ENCODE peak calls at places on chromosome 4, in seven cellular contexts. E is CD4-positive, alpha-beta T cell; U is tibial nerve; P is epithelial cell of esophagus; H is BJ; I is esophagus squamous epithelium; F is neural progenitor cell. Z is an unnamed sample.

GRCh38 chr4:188971125-188971524 is 831.9 kb downstream of the TRIML1 start:
- DNase-seq in E (no peak), U (no peak), P (peak; percentile 71), H (no peak), I (no peak), F (no peak), Z (no peak)

GRCh38 chr4:41599192-41599786 is 61.3 kb downstream of the LIMCH1 start:
- DNase-seq in E (no peak), U (no peak), P (no peak), H (no peak), I (no peak), F (no peak), Z (no peak)

GRCh38 chr4:145132521-145133098 is 34.5 kb downstream of the ABCE1 start:
- DNase-seq in E (no peak), U (no peak), P (no peak), H (no peak), I (no peak), F (no peak), Z (no peak)

GRCh38 chr4:141724646-141725045 is 88.3 kb downstream of the IL15 start:
- DNase-seq in E (no peak), U (no peak), P (no peak), H (no peak), I (no peak), F (no peak), Z (no peak)

GRCh38 chr4:48546336-48546735 is 56.3 kb downstream of the ZAR1 start:
- DNase-seq in E (no peak), U (peak; percentile 32), P (peak; percentile 24), H (no peak), I (no peak), F (peak; percentile 51), Z (no peak)

GRCh38 chr4:88585908-88586307 is 6.4 kb upstream of the HERC3 start:
- DNase-seq in E (no peak), U (no peak), P (no peak), H (no peak), I (no peak), F (no peak), Z (no peak)

GRCh38 chr4:7630559-7631287 is 196.0 kb upstream of the PSAPL1 start:
- DNase-seq in E (no peak), U (peak; percentile 54), P (peak; percentile 33), H (peak; percentile 47), I (no peak), F (no peak), Z (no peak)

GRCh38 chr4:100907465-100908454 is 389.9 kb upstream of the EMCN start:
- DNase-seq in E (no peak), U (no peak), P (peak; percentile 50), H (no peak), I (no peak), F (no peak), Z (no peak)

DNA sequence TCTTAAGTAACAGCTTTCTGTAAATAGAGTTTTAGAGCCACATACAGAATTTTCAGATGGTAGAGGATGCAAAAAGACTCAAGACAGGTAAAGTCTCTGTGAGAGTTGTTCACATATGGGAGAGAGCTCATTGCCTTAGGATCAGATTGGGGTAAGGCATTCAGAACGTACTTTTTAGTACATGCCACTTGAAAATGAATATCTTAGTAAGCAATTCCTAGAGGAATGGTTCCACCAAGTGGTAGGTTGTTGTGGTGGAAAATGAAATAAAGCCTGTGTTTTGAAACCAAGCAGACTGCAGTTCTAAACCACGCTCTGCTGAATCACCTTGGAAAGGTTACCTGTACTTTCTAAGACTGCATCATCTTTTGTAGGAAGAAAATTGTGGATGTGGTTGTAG is 547.0 kb upstream of the LCORL start:
- DNase-seq in E (no peak), U (no peak), P (peak; percentile 8), H (no peak), I (no peak), F (no peak), Z (no peak)
- TF ChIP-seq CTCF in E (no peak), U (no peak), P (no peak), H (no peak), I (no peak), F (peak; percentile 38), Z (no peak)

GRCh38 chr4:143207555-143207954 is 22.8 kb downstream of the USP38 start:
- DNase-seq in E (no peak), U (no peak), P (peak; percentile 44), H (no peak), I (no peak), F (no peak), Z (no peak)

GRCh38 chr4:143203577-143203976 is 18.9 kb downstream of the USP38 start:
- DNase-seq in E (no peak), U (no peak), P (no peak), H (no peak), I (no peak), F (no peak), Z (no peak)

GRCh38 chr4:143199503-143199902 is 14.8 kb downstream of the USP38 start:
- DNase-seq in E (no peak), U (no peak), P (no peak), H (no peak), I (no peak), F (no peak), Z (no peak)

GRCh38 chr4:143202824-143203223 is 18.1 kb downstream of the USP38 start:
- DNase-seq in E (no peak), U (no peak), P (peak; percentile 26), H (no peak), I (no peak), F (no peak), Z (no peak)
- TF ChIP-seq CTCF in E (no peak), U (peak; percentile 27), P (no peak), H (peak; percentile 21), I (no peak), F (peak; percentile 28), Z (peak; percentile 33)

GRCh38 chr4:118684873-118685811 is at the start of gene METTL14:
- DNase-seq in E (peak; percentile 85), U (peak; percentile 96), P (peak; percentile 92), H (peak; percentile 56), I (peak; percentile 60), F (peak; percentile 97), Z (peak; percentile 79)
- TF ChIP-seq CTCF in E (no peak), U (no peak), P (no peak), H (no peak), I (peak; percentile 23), F (peak; percentile 4), Z (no peak)

GRCh38 chr4:31674313-31674947 is 954.3 kb downstream of the PCDH7 start:
- DNase-seq in E (no peak), U (no peak), P (peak; percentile 45), H (no peak), I (no peak), F (peak; percentile 30), Z (no peak)
- TF ChIP-seq CTCF in E (no peak), U (no peak), P (peak; percentile 76), H (peak; percentile 13), I (peak; percentile 27), F (peak; percentile 61), Z (peak; percentile 14)

DNA sequence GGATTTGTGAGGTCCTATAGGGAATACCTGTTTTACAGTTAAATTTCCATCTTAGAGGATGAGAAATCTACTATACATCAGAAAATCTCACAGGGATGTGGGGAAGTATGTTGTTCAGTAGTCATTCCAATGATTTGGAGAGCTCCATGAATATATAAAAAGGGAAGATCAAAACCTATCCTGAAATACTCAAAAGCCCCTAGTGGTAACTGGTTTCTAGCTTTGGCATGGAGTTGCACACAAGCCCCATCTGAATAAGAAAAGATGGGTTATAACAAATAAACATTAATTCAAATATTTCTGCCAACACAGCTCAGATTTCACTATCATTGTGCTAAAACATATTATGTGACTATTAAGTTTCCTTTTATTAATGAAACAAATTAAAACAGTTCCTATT is 101.6 kb downstream of the FBXO8 start:
- DNase-seq in E (no peak), U (no peak), P (no peak), H (no peak), I (no peak), F (no peak), Z (no peak)
- TF ChIP-seq CTCF in E (no peak), U (no peak), P (no peak), H (peak; percentile 4), I (no peak), F (no peak), Z (no peak)

GRCh38 chr4:96227515-96227914 is 387.6 kb downstream of the PDHA2 start:
- DNase-seq in E (no peak), U (no peak), P (no peak), H (no peak), I (no peak), F (no peak), Z (no peak)

DNA sequence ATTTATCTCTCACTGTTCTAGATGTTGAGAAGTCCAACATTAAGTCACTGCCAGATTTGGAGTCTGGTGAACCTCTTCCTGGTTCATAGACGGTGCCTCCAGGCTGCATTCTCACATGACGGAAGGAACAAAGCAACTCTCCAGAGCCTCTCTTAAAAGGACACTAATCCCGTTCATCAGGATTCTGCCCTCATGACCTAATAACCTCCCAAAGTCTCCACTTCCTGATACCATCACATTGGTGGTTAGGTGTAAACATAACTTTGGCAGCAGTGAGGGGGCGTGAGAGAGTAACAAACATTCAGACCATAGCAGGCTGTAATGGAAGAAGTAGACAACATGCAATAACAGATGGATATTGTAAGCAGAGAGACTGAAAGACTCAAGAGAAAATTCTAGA is 388.6 kb downstream of the PDHA2 start:
- DNase-seq in E (no peak), U (no peak), P (peak; percentile 7), H (no peak), I (no peak), F (no peak), Z (no peak)
- TF ChIP-seq CTCF in E (no peak), U (no peak), P (no peak), H (no peak), I (no peak), F (no peak), Z (no peak)

GRCh38 chr4:150769235-150769634 is 187.3 kb downstream of the MAB21L2 start:
- DNase-seq in E (no peak), U (no peak), P (peak; percentile 71), H (no peak), I (no peak), F (no peak), Z (no peak)

GRCh38 chr4:150771374-150771773 is 189.4 kb downstream of the MAB21L2 start:
- DNase-seq in E (no peak), U (no peak), P (no peak), H (no peak), I (no peak), F (no peak), Z (no peak)

GRCh38 chr4:150769845-150770244 is 187.9 kb downstream of the MAB21L2 start:
- DNase-seq in E (no peak), U (no peak), P (peak; percentile 65), H (no peak), I (no peak), F (no peak), Z (no peak)

GRCh38 chr4:150773032-150773431 is 191.1 kb downstream of the MAB21L2 start:
- DNase-seq in E (no peak), U (no peak), P (no peak), H (no peak), I (no peak), F (no peak), Z (no peak)

DNA sequence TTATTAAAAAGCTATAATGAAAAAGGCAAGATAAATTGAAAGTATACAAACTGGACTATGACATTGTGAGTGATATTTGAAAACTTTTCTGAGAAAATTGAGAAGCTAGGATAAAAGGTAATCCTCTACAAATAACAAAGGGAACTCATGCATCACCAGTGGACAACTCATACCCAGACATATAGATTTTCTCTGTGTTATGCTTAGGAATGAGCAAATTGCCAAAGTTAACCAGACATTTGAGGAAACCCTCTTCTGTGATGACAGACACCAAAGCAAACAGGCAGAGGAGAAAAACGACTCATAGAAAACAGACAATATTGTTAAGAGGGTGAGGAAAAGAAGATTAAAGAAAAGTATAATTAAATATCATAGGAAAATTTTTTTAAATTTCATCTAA is 186.5 kb downstream of the MAB21L2 start:
- DNase-seq in E (no peak), U (no peak), P (no peak), H (no peak), I (no peak), F (no peak), Z (no peak)
- TF ChIP-seq CTCF in E (no peak), U (no peak), P (no peak), H (no peak), I (no peak), F (no peak), Z (no peak)

Z was measured in CD14-positive monocyte.